ENCODE peak calls at places on chromosomes 3 and 15, in ten cellular contexts. T is CD8-positive, alpha-beta memory T cell; Q is IMR-90; E is C1 segment of cervical spinal cord; K is GM10248; L is RPMI8226; M is mesenteric fat pad; C is endothelial cell; G is ACHN; A is cardiac muscle cell. P is an unnamed sample.

GRCh38 chr3:17013571-17013970 is 128.8 kb downstream of the PLCL2 start:
- DNase-seq in C (no peak), M (no peak), L (no peak), T (no peak), E (no peak), K (no peak), Q (no peak), G (no peak), A (no peak), P (no peak)

GRCh38 chr15:58900628-58901027 is 32.9 kb downstream of the SLTM start:
- DNase-seq in G (no peak), C (no peak), K (no peak), A (no peak), L (no peak), T (no peak), M (no peak), Q (no peak), E (no peak), P (no peak)

GRCh38 chr3:132556467-132557159 is 40.5 kb upstream of the ACKR4 start:
- DNase-seq in G (no peak), M (no peak), E (no peak), K (no peak), T (no peak), L (no peak), C (no peak), Q (no peak), A (no peak), P (peak; percentile 55)

GRCh38 chr3:76083992-76084391 is 298.6 kb upstream of the ZNF717 start:
- DNase-seq in M (no peak), K (no peak), L (no peak), C (no peak), A (no peak), Q (peak; percentile 41), T (no peak), G (no peak), E (no peak), P (no peak)

GRCh38 chr15:92034227-92034626 is 180.7 kb downstream of the SLCO3A1 start:
- DNase-seq in E (no peak), G (no peak), A (no peak), M (no peak), L (no peak), K (no peak), T (no peak), Q (no peak), C (no peak), P (no peak)

GRCh38 chr3:46442591-46443530 is 21.8 kb downstream of the LTF start:
- DNase-seq in T (no peak), E (no peak), G (no peak), K (peak; percentile 49), L (no peak), Q (no peak), C (peak; percentile 47), A (no peak), M (no peak), P (no peak)

GRCh38 chr3:71050521-71051258 is 532.8 kb downstream of the FOXP1 start:
- DNase-seq in A (peak; percentile 75), M (no peak), G (no peak), L (no peak), C (no peak), T (peak; percentile 50), E (peak; percentile 43), K (no peak), Q (peak; percentile 62), P (no peak)

GRCh38 chr15:82105458-82106205 is 59.8 kb upstream of the MEX3B start:
- DNase-seq in G (no peak), K (no peak), T (no peak), E (no peak), M (no peak), Q (peak; percentile 78), C (no peak), A (peak; percentile 61), L (no peak), P (no peak)

GRCh38 chr3:13296662-13297061 is 123.5 kb downstream of the NUP210 start:
- DNase-seq in G (no peak), K (no peak), T (no peak), L (no peak), E (no peak), M (no peak), A (no peak), C (peak; percentile 49), Q (no peak), P (no peak)

GRCh38 chr3:13199006-13199776 is 126.0 kb upstream of the IQSEC1 start:
- DNase-seq in Q (no peak), M (no peak), G (no peak), C (no peak), A (no peak), T (no peak), E (no peak), K (no peak), L (no peak), P (no peak)

GRCh38 chr15:62914461-62915079 is 128.0 kb upstream of the TPM1 start:
- DNase-seq in T (no peak), E (no peak), M (no peak), K (no peak), Q (no peak), A (no peak), G (no peak), L (no peak), C (no peak), P (no peak)

GRCh38 chr3:112390783-112391641 is 58.1 kb downstream of the CD200 start:
- DNase-seq in K (no peak), T (no peak), L (no peak), C (no peak), Q (peak; percentile 98), G (peak; percentile 48), M (no peak), A (peak; percentile 99), E (peak; percentile 80), P (no peak)